ENCODE peak calls at places on chromosomes 5 and 9, in eight cellular contexts. V is uterus, T is H9, K is dorsolateral prefrontal cortex, Z is GM20000, P is RWPE1, W is WTC11, B is right atrium auricular region. I is an unnamed sample.

GRCh38 chr9:133824802-133825186 is 86.6 kb upstream of the SARDH start:
- DNase-seq in V (no peak), P (no peak), Z (no peak), K (no peak), W (no peak), B (no peak), T (no peak), I (no peak)

GRCh38 chr9:124007468-124008306 is 3.9 kb upstream of the LHX2 start:
- DNase-seq in K (no peak), B (no peak), Z (no peak), V (no peak), W (no peak), P (no peak), T (no peak), I (no peak)

GRCh38 chr5:140157032-140157781 is 17.8 kb upstream of the CYSTM1 start:
- DNase-seq in P (peak; percentile 96), K (peak; percentile 90), B (peak; percentile 92), Z (peak; percentile 88), W (peak; percentile 94), T (peak; percentile 90), V (peak; percentile 88), I (peak; percentile 90)

GRCh38 chr5:109406719-109407118 is 3.1 kb downstream of the PJA2 start:
- DNase-seq in Z (no peak), W (no peak), B (no peak), K (no peak), V (no peak), P (no peak), T (no peak), I (no peak)

GRCh38 chr9:99127372-99128132 is 22.6 kb downstream of the TGFBR1 start:
- DNase-seq in B (no peak), K (no peak), W (no peak), P (peak; percentile 89), V (no peak), Z (no peak), T (no peak), I (no peak)

GRCh38 chr5:74625742-74626241 is 14.7 kb downstream of the ENC1 start:
- DNase-seq in W (no peak), P (no peak), B (no peak), V (no peak), T (peak; percentile 45), Z (no peak), K (no peak), I (no peak)

GRCh38 chr9:21412109-21412508 is 3.2 kb downstream of the IFNA8 start:
- DNase-seq in P (no peak), W (no peak), V (no peak), T (no peak), B (no peak), K (no peak), Z (no peak), I (no peak)

GRCh38 chr9:95242613-95243012 is 74.9 kb downstream of the FANCC start:
- DNase-seq in V (no peak), T (no peak), Z (no peak), W (no peak), K (no peak), P (no peak), B (no peak), I (no peak)

GRCh38 chr9:129178579-129178909 is 483 bp upstream of the IER5L start:
- DNase-seq in T (no peak), K (no peak), P (no peak), W (no peak), Z (no peak), V (no peak), B (no peak), I (no peak)

GRCh38 chr9:84845956-84846355 is 176.4 kb downstream of the NTRK2 start:
- DNase-seq in P (no peak), B (no peak), T (no peak), V (no peak), W (no peak), Z (no peak), K (no peak), I (no peak)

GRCh38 chr9:102253099-102253498 is 514.7 kb upstream of the GRIN3A start:
- DNase-seq in P (no peak), K (no peak), B (no peak), V (no peak), Z (no peak), T (no peak), W (no peak), I (no peak)
- TF ChIP-seq CTCF in P (no peak), K (no peak), B (no peak), V (no peak), Z (no peak), T (peak; percentile 44), W (no peak), I (no peak)

GRCh38 chr9:126514037-126514821 is 99.5 kb upstream of the LMX1B start:
- DNase-seq in T (peak; percentile 82), V (no peak), W (peak; percentile 86), B (no peak), K (no peak), P (peak; percentile 69), Z (peak; percentile 80), I (peak; percentile 71)
- TF ChIP-seq CTCF in T (peak; percentile 74), V (peak; percentile 18), W (peak; percentile 56), B (peak; percentile 75), K (peak; percentile 62), P (peak; percentile 60), Z (peak; percentile 11), I (no peak)

GRCh38 chr5:118597448-118597847 is 390.9 kb downstream of the DTWD2 start:
- DNase-seq in W (no peak), Z (no peak), K (no peak), T (no peak), P (no peak), B (no peak), V (no peak), I (no peak)

GRCh38 chr5:118592234-118592633 is 396.1 kb downstream of the DTWD2 start:
- DNase-seq in B (no peak), V (no peak), K (no peak), T (no peak), Z (no peak), P (no peak), W (no peak), I (no peak)

GRCh38 chr5:118596255-118596654 is 392.1 kb downstream of the DTWD2 start:
- DNase-seq in Z (no peak), V (no peak), T (no peak), K (no peak), W (no peak), B (no peak), P (no peak), I (no peak)

GRCh38 chr5:118590806-118591205 is 397.5 kb downstream of the DTWD2 start:
- DNase-seq in T (no peak), K (no peak), W (no peak), B (no peak), Z (no peak), P (no peak), V (no peak), I (no peak)

DNA sequence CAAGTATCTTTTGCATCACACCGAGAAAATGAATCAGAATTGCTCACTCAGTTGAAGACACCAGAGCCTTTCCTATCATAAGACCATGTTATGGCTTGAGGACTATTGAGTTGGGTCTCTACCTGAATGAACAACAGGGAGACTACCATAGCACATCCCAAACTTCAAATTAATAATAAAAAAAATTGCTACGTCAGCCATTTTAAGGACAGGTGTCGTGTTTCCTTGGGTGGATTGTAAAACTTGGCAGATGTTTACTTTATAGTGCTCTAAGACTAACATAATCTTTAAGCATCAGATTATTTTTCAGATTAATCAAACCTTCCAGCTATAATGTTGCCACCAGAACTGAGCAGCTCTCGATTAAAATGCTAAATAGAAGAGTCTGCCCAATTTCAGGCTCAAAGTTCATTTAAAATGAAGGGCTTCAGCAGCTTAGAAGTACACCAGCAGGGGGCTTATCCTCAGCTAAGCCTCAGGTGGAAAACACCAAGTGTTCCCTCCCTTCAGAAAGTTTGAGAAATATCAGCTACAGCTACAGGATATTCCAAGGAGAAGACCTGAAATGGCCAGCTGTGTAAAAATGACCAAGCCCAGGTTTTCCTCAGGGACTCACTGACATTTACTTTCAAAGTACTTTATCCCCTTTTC is 395.5 kb downstream of the DTWD2 start:
- DNase-seq in Z (no peak), P (no peak), K (no peak), T (no peak), B (no peak), W (no peak), V (no peak), I (no peak)
- TF ChIP-seq CTCF in Z (no peak), P (no peak), K (no peak), T (peak; percentile 60), B (no peak), W (peak; percentile 31), V (no peak), I (no peak)

GRCh38 chr9:121823451-121824169 is 172.2 kb downstream of the DAB2IP start:
- DNase-seq in B (peak; percentile 48), T (no peak), P (no peak), W (no peak), Z (no peak), K (peak; percentile 16), V (no peak), I (no peak)

GRCh38 chr9:121825481-121825830 is 174.0 kb downstream of the DAB2IP start:
- DNase-seq in P (no peak), Z (no peak), K (no peak), T (no peak), W (no peak), V (no peak), B (peak; percentile 54), I (no peak)

GRCh38 chr9:121822093-121823085 is 171.0 kb downstream of the DAB2IP start:
- DNase-seq in T (no peak), K (peak; percentile 26), P (no peak), V (no peak), B (peak; percentile 21), W (no peak), Z (no peak), I (no peak)

GRCh38 chr9:121826711-121827110 is 175.3 kb downstream of the DAB2IP start:
- DNase-seq in W (no peak), V (peak; percentile 7), B (peak; percentile 28), K (no peak), T (no peak), P (no peak), Z (peak; percentile 3), I (no peak)

GRCh38 chr9:121824651-121825480 is 173.4 kb downstream of the DAB2IP start:
- DNase-seq in W (no peak), B (peak; percentile 50), K (no peak), T (no peak), P (no peak), V (no peak), Z (no peak), I (no peak)
- TF ChIP-seq CTCF in W (no peak), B (no peak), K (no peak), T (peak; percentile 40), P (no peak), V (no peak), Z (no peak), I (no peak)